ENCODE peak calls at places on chromosomes 1 and 21, in seven cellular contexts. Z is AG20443, C is SJSA1, B is NCI-H2227 treated with DMSO at 0.1 percent for 48 hours, Q is T47D, J is colonic mucosa, S is M059J. G is an unnamed sample.

GRCh38 chr1:88089961-88090360 is 594.1 kb upstream of the PKN2 start:
- DNase-seq in Z (no peak), C (no peak), B (no peak), Q (no peak), J (no peak), S (no peak), G (no peak)

GRCh38 chr1:166852918-166853317 is 13.6 kb downstream of the POGK start:
- DNase-seq in Z (no peak), C (no peak), B (no peak), Q (no peak), J (no peak), S (no peak), G (no peak)

GRCh38 chr1:201904579-201904978 is 15.9 kb downstream of the SHISA4 start:
- DNase-seq in Z (peak), C (peak), B (no peak), Q (no peak), J (no peak), S (peak), G (peak)

GRCh38 chr1:157834430-157834829 is 7.2 kb downstream of the CD5L start:
- DNase-seq in Z (no peak), C (no peak), B (no peak), Q (no peak), J (no peak), S (no peak), G (no peak)

GRCh38 chr1:46749403-46749802 is 30.5 kb upstream of the EFCAB14 start:
- DNase-seq in Z (no peak), C (no peak), B (no peak), Q (no peak), J (no peak), S (peak), G (no peak)

GRCh38 chr1:32693455-32694174 is 9.0 kb downstream of the SYNC start:
- DNase-seq in Z (no peak), C (no peak), B (no peak), Q (no peak), J (no peak), S (no peak), G (no peak)

GRCh38 chr1:210496063-210496462 is 167.4 kb downstream of the HHAT start:
- DNase-seq in Z (peak), C (no peak), B (no peak), Q (no peak), J (no peak), S (peak), G (peak)

GRCh38 chr1:50308883-50309282 is 114.4 kb downstream of the DMRTA2 start:
- DNase-seq in Z (peak), C (no peak), B (no peak), Q (peak), J (peak), S (peak), G (peak)

GRCh38 chr1:56522680-56523079 is 56.7 kb downstream of the PLPP3 start:
- DNase-seq in Z (no peak), C (no peak), B (no peak), Q (no peak), J (no peak), S (no peak), G (no peak)

GRCh38 chr1:9561429-9561828 is 22.2 kb downstream of the SLC25A33 start:
- DNase-seq in Z (peak), C (peak), B (peak), Q (peak), J (no peak), S (peak), G (peak)

GRCh38 chr1:7450772-7451171 is 320.3 kb upstream of the VAMP3 start:
- DNase-seq in Z (no peak), C (no peak), B (peak), Q (no peak), J (no peak), S (no peak), G (no peak)

GRCh38 chr1:228849011-228849541 is 113.8 kb downstream of the RHOU start:
- DNase-seq in Z (no peak), C (no peak), B (no peak), Q (no peak), J (peak), S (no peak), G (no peak)

GRCh38 chr21:41808846-41809245 is 42.0 kb upstream of the RIPK4 start:
- DNase-seq in Z (no peak), C (no peak), B (no peak), Q (no peak), J (no peak), S (no peak), G (no peak)

GRCh38 chr1:1305300-1306069 is 2.2 kb downstream of the ACAP3 start:
- DNase-seq in Z (peak), C (peak), B (peak), Q (no peak), J (peak), S (peak), G (peak)

GRCh38 chr21:25330266-25330665 is 277.0 kb downstream of the MRPL39 start:
- DNase-seq in Z (no peak), C (no peak), B (no peak), Q (no peak), J (no peak), S (peak), G (peak)

GRCh38 chr1:16076871-16077250 is 3.4 kb upstream of the FAM131C start:
- DNase-seq in Z (peak), C (no peak), B (no peak), Q (no peak), J (no peak), S (peak), G (peak)

GRCh38 chr1:11822091-11822490 is 16.1 kb downstream of the CLCN6 start:
- DNase-seq in Z (no peak), C (no peak), B (no peak), Q (no peak), J (no peak), S (peak), G (peak)

GRCh38 chr1:208977861-208978260 is 605.7 kb upstream of the CAMK1G start:
- DNase-seq in Z (no peak), C (no peak), B (no peak), Q (no peak), J (no peak), S (peak), G (no peak)

GRCh38 chr21:35853321-35853922 is 206.9 kb downstream of the SETD4 start:
- DNase-seq in Z (no peak), C (peak), B (no peak), Q (no peak), J (no peak), S (peak), G (no peak)

GRCh38 chr1:51373898-51374297 is 43.5 kb upstream of the TTC39A start:
- DNase-seq in Z (no peak), C (no peak), B (no peak), Q (no peak), J (no peak), S (no peak), G (no peak)

GRCh38 chr1:20481643-20482498 is 4.1 kb downstream of the CAMK2N1 start:
- DNase-seq in Z (no peak), C (no peak), B (no peak), Q (no peak), J (no peak), S (no peak), G (no peak)

GRCh38 chr1:151340870-151341754 is 5.9 kb downstream of the RFX5 start:
- DNase-seq in Z (peak), C (peak), B (peak), Q (peak), J (peak), S (peak), G (peak)

GRCh38 chr21:31872452-31873274 is at the start of gene HUNK:
- DNase-seq in Z (peak), C (peak), B (peak), Q (peak), J (peak), S (no peak), G (peak)

GRCh38 chr1:5983361-5984103 is 8.7 kb downstream of the NPHP4 start:
- DNase-seq in Z (peak), C (peak), B (no peak), Q (no peak), J (no peak), S (peak), G (peak)

GRCh38 chr1:11802973-11803885 is 2.5 kb downstream of the MTHFR start:
- DNase-seq in Z (peak), C (no peak), B (peak), Q (no peak), J (peak), S (no peak), G (peak)

GRCh38 chr1:205519541-205520131 is 15.2 kb downstream of the CDK18 start:
- DNase-seq in Z (peak), C (no peak), B (no peak), Q (no peak), J (peak), S (no peak), G (no peak)

GRCh38 chr1:164637461-164638375 is 78.7 kb downstream of the PBX1 start:
- DNase-seq in Z (peak), C (peak), B (peak), Q (no peak), J (no peak), S (peak), G (peak)

GRCh38 chr1:45566722-45567121 is 16.1 kb downstream of the AKR1A1 start:
- DNase-seq in Z (no peak), C (no peak), B (no peak), Q (no peak), J (peak), S (no peak), G (no peak)

GRCh38 chr1:20411196-20411980 is 74.6 kb downstream of the CAMK2N1 start:
- DNase-seq in Z (peak), C (peak), B (no peak), Q (no peak), J (no peak), S (peak), G (peak)

GRCh38 chr1:194420706-194421105 is 1234.3 kb upstream of the B3GALT2 start:
- DNase-seq in Z (no peak), C (no peak), B (no peak), Q (no peak), J (no peak), S (no peak), G (no peak)

GRCh38 chr1:154710091-154710490 is 102.1 kb upstream of the ADAR start:
- DNase-seq in Z (no peak), C (no peak), B (no peak), Q (no peak), J (no peak), S (no peak), G (no peak)

GRCh38 chr1:155002479-155003226 is at the start of gene ZBTB7B:
- DNase-seq in Z (peak), C (peak), B (no peak), Q (no peak), J (peak), S (peak), G (peak)

GRCh38 chr1:156893048-156893953 is at the start of gene PEAR1:
- DNase-seq in Z (no peak), C (no peak), B (no peak), Q (no peak), J (no peak), S (no peak), G (peak)

GRCh38 chr1:158819461-158820443 is 11.4 kb upstream of the MNDA start:
- DNase-seq in Z (no peak), C (peak), B (no peak), Q (peak), J (no peak), S (peak), G (peak)

GRCh38 chr1:222928212-222928611 is 113.4 kb downstream of the DISP1 start:
- DNase-seq in Z (peak), C (no peak), B (peak), Q (peak), J (peak), S (no peak), G (peak)

GRCh38 chr1:176789571-176790090 is 326.7 kb downstream of the PAPPA2 start:
- DNase-seq in Z (peak), C (peak), B (no peak), Q (no peak), J (no peak), S (no peak), G (peak)

GRCh38 chr1:195113471-195113870 is 1494.8 kb downstream of the KCNT2 start:
- DNase-seq in Z (no peak), C (no peak), B (no peak), Q (no peak), J (no peak), S (no peak), G (peak)

GRCh38 chr1:15141933-15142647 is 11.5 kb upstream of the TMEM51 start:
- DNase-seq in Z (no peak), C (no peak), B (no peak), Q (no peak), J (no peak), S (peak), G (peak)

GRCh38 chr1:58885998-58886397 is 102.2 kb upstream of the JUN start:
- DNase-seq in Z (peak), C (no peak), B (no peak), Q (no peak), J (peak), S (peak), G (peak)

G was measured in astrocyte of the hippocampus.